ENCODE peak calls at places on chromosomes 4 and X, in ten cellular contexts. H, S, K, D, Z, R, G, A, B and N are unnamed samples.
A peak's percentile ranks its signal among the peaks of the same experiment; 100 is the strongest.

GRCh38 chr4:79823148-79823763 is 249.8 kb downstream of the ANTXR2 start:
- DNase-seq in H (no peak), S (no peak), K (no peak), D (no peak), Z (no peak), R (no peak), G (peak; percentile 62), A (no peak), B (no peak), N (no peak)

GRCh38 chr4:104494822-104495559 is at the start of gene CXXC4:
- DNase-seq in H (no peak), S (no peak), K (peak; percentile 7), D (peak; percentile 81), Z (no peak), R (peak; percentile 79), G (peak; percentile 27), A (peak; percentile 89), B (no peak), N (peak; percentile 40)

GRCh38 chr4:40550900-40551546 is 78.6 kb downstream of the RBM47 start:
- DNase-seq in H (no peak), S (no peak), K (no peak), D (no peak), Z (no peak), R (no peak), G (peak; percentile 68), A (no peak), B (no peak), N (no peak)

GRCh38 chr4:176188654-176189053 is 6.7 kb downstream of the SPATA4 start:
- DNase-seq in H (no peak), S (no peak), K (no peak), D (no peak), Z (no peak), R (no peak), G (no peak), A (no peak), B (no peak), N (no peak)

GRCh38 chr4:128863314-128864075 is 54.0 kb downstream of the JADE1 start:
- DNase-seq in H (peak; percentile 57), S (peak; percentile 54), K (no peak), D (peak; percentile 67), Z (peak; percentile 24), R (peak; percentile 89), G (peak; percentile 88), A (peak; percentile 94), B (peak; percentile 46), N (peak; percentile 63)

GRCh38 chrX:1281511-1281910 is 12.9 kb downstream of the CSF2RA start:
- DNase-seq in H (no peak), S (no peak), K (no peak), D (no peak), Z (no peak), R (no peak), G (no peak), A (no peak), B (no peak), N (no peak)

GRCh38 chr4:84578540-84579409 is 4.2 kb upstream of the CDS1 start:
- DNase-seq in H (no peak), S (no peak), K (no peak), D (no peak), Z (no peak), R (no peak), G (peak; percentile 74), A (no peak), B (no peak), N (no peak)

GRCh38 chr4:74904509-74904908 is 28.4 kb upstream of the PARM1 start:
- DNase-seq in H (no peak), S (no peak), K (no peak), D (no peak), Z (no peak), R (no peak), G (no peak), A (no peak), B (no peak), N (no peak)

GRCh38 chrX:3231766-3232165 is 114.7 kb downstream of the MXRA5 start:
- DNase-seq in H (no peak), S (no peak), K (no peak), D (no peak), Z (no peak), R (no peak), G (peak; percentile 9), A (no peak), B (no peak), N (no peak)

GRCh38 chr4:20299515-20299914 is 47.8 kb downstream of the SLIT2 start:
- DNase-seq in H (no peak), S (no peak), K (no peak), D (no peak), Z (no peak), R (no peak), G (peak; percentile 87), A (no peak), B (no peak), N (no peak)

GRCh38 chrX:32532282-32532681 is 679.1 kb downstream of the DMD start:
- DNase-seq in H (no peak), S (no peak), K (no peak), D (no peak), Z (no peak), R (no peak), G (no peak), A (no peak), B (no peak), N (no peak)

GRCh38 chrX:153319295-153319694 is 2.3 kb downstream of the PNMA6F start:
- DNase-seq in H (no peak), S (no peak), K (no peak), D (no peak), Z (no peak), R (no peak), G (no peak), A (no peak), B (no peak), N (no peak)

GRCh38 chrX:23317799-23318724 is 16.6 kb upstream of the PTCHD1 start:
- DNase-seq in H (no peak), S (no peak), K (no peak), D (no peak), Z (no peak), R (no peak), G (peak; percentile 6), A (no peak), B (peak; percentile 15), N (peak; percentile 15)

GRCh38 chr4:16505726-16506125 is 279.5 kb upstream of the TAPT1 start:
- DNase-seq in H (no peak), S (no peak), K (no peak), D (no peak), Z (no peak), R (no peak), G (peak; percentile 42), A (no peak), B (no peak), N (no peak)

GRCh38 chr4:158315706-158316105 is 105.4 kb downstream of the TMEM144 start:
- DNase-seq in H (no peak), S (no peak), K (no peak), D (no peak), Z (no peak), R (no peak), G (peak; percentile 92), A (no peak), B (no peak), N (no peak)

GRCh38 chr4:168880811-168881595 is 129.1 kb downstream of the CBR4 start:
- DNase-seq in H (no peak), S (no peak), K (no peak), D (no peak), Z (no peak), R (no peak), G (no peak), A (no peak), B (no peak), N (no peak)

GRCh38 chr4:3681191-3681590 is 85.0 kb upstream of the ADRA2C start:
- DNase-seq in H (no peak), S (no peak), K (no peak), D (no peak), Z (no peak), R (no peak), G (no peak), A (no peak), B (no peak), N (no peak)

GRCh38 chr4:168386002-168386401 is 67.5 kb upstream of the DDX60 start:
- DNase-seq in H (no peak), S (no peak), K (no peak), D (no peak), Z (no peak), R (no peak), G (peak; percentile 3), A (no peak), B (no peak), N (no peak)

GRCh38 chrX:1529328-1529727 is 7.7 kb downstream of the P2RY8 start:
- DNase-seq in H (no peak), S (no peak), K (no peak), D (no peak), Z (no peak), R (no peak), G (no peak), A (peak; percentile 64), B (no peak), N (no peak)

GRCh38 chr4:137375111-137375850 is 157.0 kb downstream of the PCDH18 start:
- DNase-seq in H (no peak), S (no peak), K (no peak), D (no peak), Z (no peak), R (no peak), G (peak; percentile 72), A (no peak), B (no peak), N (no peak)

GRCh38 chr4:113998531-113998930 is 19.1 kb upstream of the ARSJ start:
- DNase-seq in H (no peak), S (no peak), K (no peak), D (no peak), Z (no peak), R (no peak), G (peak; percentile 69), A (no peak), B (no peak), N (no peak)

GRCh38 chr4:146132445-146132844 is 43.1 kb upstream of the LSM6 start:
- DNase-seq in H (no peak), S (peak; percentile 41), K (no peak), D (no peak), Z (no peak), R (no peak), G (no peak), A (no peak), B (no peak), N (no peak)

GRCh38 chr4:37757121-37757520 is 69.4 kb upstream of the PGM2 start:
- DNase-seq in H (no peak), S (no peak), K (no peak), D (no peak), Z (no peak), R (no peak), G (peak; percentile 12), A (no peak), B (no peak), N (no peak)

GRCh38 chrX:13689519-13690211 is 737 bp downstream of the RAB9A start:
- DNase-seq in H (no peak), S (no peak), K (no peak), D (no peak), Z (no peak), R (no peak), G (peak; percentile 63), A (no peak), B (no peak), N (no peak)

GRCh38 chrX:77742788-77743476 is 43.1 kb downstream of the ATRX start:
- DNase-seq in H (no peak), S (no peak), K (no peak), D (peak; percentile 56), Z (no peak), R (no peak), G (peak; percentile 16), A (no peak), B (no peak), N (no peak)

GRCh38 chrX:116240446-116240845 is 69.9 kb downstream of the AGTR2 start:
- DNase-seq in H (no peak), S (no peak), K (no peak), D (no peak), Z (no peak), R (no peak), G (no peak), A (no peak), B (no peak), N (no peak)